ENCODE peak calls at places on chromosomes 13 and 19, in four cellular contexts. I, J, A and E are unnamed samples.

GRCh38 chr13:32309812-32310706 is 5.1 kb downstream of the ZAR1L start:
- DNase-seq in A (peak), J (peak), I (no peak), E (no peak)

GRCh38 chr13:31987535-31988170 is 43.9 kb upstream of the FRY start:
- DNase-seq in I (no peak), A (no peak), J (no peak), E (no peak)

GRCh38 chr19:58311345-58311744 is 6.2 kb downstream of the ERVK3-1 start:
- DNase-seq in I (no peak), A (no peak), J (no peak), E (no peak)

GRCh38 chr13:44267966-44268365 is 105.7 kb upstream of the SERP2 start:
- DNase-seq in I (no peak), J (no peak), A (no peak), E (no peak)

GRCh38 chr13:95603887-95604533 is 40.5 kb downstream of the DZIP1 start:
- DNase-seq in I (no peak), A (no peak), J (no peak), E (no peak)

GRCh38 chr19:45215391-45216191 is 29.6 kb downstream of the EXOC3L2 start:
- DNase-seq in A (no peak), I (no peak), J (no peak), E (peak)

GRCh38 chr13:98556968-98557591 is 19.8 kb downstream of the STK24 start:
- DNase-seq in I (no peak), A (no peak), J (no peak), E (no peak)

GRCh38 chr19:40717880-40718773 is 1.2 kb downstream of the ITPKC start:
- DNase-seq in J (no peak), A (no peak), I (no peak), E (no peak)

GRCh38 chr13:85013006-85013405 is 786.2 kb downstream of the SLITRK6 start:
- DNase-seq in J (no peak), I (no peak), A (no peak), E (no peak)

GRCh38 chr19:52786078-52786463 is 520 bp downstream of the ZNF600 start:
- DNase-seq in J (no peak), A (no peak), I (no peak), E (no peak)

GRCh38 chr19:7694499-7694898 is 7.4 kb downstream of the FCER2 start:
- DNase-seq in I (no peak), J (no peak), A (no peak), E (no peak)

GRCh38 chr13:47004022-47004421 is 107.2 kb upstream of the HTR2A start:
- DNase-seq in I (no peak), A (no peak), J (no peak), E (no peak)

GRCh38 chr19:30428281-30428680 is 56.1 kb downstream of the ZNF536 start:
- DNase-seq in I (no peak), A (no peak), J (no peak), E (no peak)

GRCh38 chr13:33236021-33236420 is 49.5 kb downstream of the STARD13 start:
- DNase-seq in I (no peak), A (no peak), J (no peak), E (no peak)

GRCh38 chr13:25753976-25754375 is 297.8 kb downstream of the SHISA2 start:
- DNase-seq in I (no peak), A (no peak), J (no peak), E (no peak)

GRCh38 chr19:45472557-45473365 is 5.0 kb downstream of the FOSB start:
- DNase-seq in J (no peak), I (no peak), A (no peak), E (no peak)

GRCh38 chr13:47408546-47409319 is 511.9 kb upstream of the HTR2A start:
- DNase-seq in J (no peak), A (no peak), I (no peak), E (no peak)